ENCODE peak calls at places on chromosomes 11 and 22, in ten cellular contexts. I is brain microvascular endothelial cell, O is Peyer's patch, N is cardiac muscle cell, B is PC-9, D is IMR-90, Q is tibial artery, R is psoas muscle, K is right atrium auricular region, E is adrenal gland. S is an unnamed sample.

GRCh38 chr22:32545801-32546200 is 71.2 kb downstream of the FBXO7 start:
- DNase-seq in I (peak), O (no peak), N (peak), B (no peak), D (peak), Q (peak), R (no peak), K (peak), E (peak), S (peak)

GRCh38 chr11:19753451-19754041 is 40.9 kb downstream of the NAV2 start:
- DNase-seq in I (peak), O (no peak), N (no peak), B (peak), D (peak), Q (no peak), R (no peak), K (no peak), E (no peak), S (no peak)

GRCh38 chr11:44046202-44046601 is 1.6 kb upstream of the ACCSL start:
- DNase-seq in I (no peak), O (no peak), N (no peak), B (no peak), D (no peak), Q (no peak), R (no peak), K (no peak), E (no peak), S (no peak)

GRCh38 chr11:36271794-36272409 is 17.3 kb downstream of the COMMD9 start:
- DNase-seq in I (no peak), O (no peak), N (no peak), B (no peak), D (no peak), Q (no peak), R (no peak), K (no peak), E (no peak), S (no peak)

GRCh38 chr11:120183701-120184141 is 27.1 kb upstream of the OAF start:
- DNase-seq in I (no peak), O (no peak), N (no peak), B (no peak), D (no peak), Q (peak), R (peak), K (peak), E (no peak), S (peak)

GRCh38 chr22:19518568-19519030 is 5.6 kb downstream of the CLDN5 start:
- DNase-seq in I (no peak), O (peak), N (no peak), B (no peak), D (no peak), Q (peak), R (no peak), K (no peak), E (no peak), S (no peak)

GRCh38 chr22:45997077-45997774 is 20.3 kb upstream of the WNT7B start:
- DNase-seq in I (peak), O (peak), N (peak), B (peak), D (peak), Q (peak), R (peak), K (peak), E (peak), S (peak)

GRCh38 chr22:39915295-39915726 is 14.4 kb downstream of the GRAP2 start:
- DNase-seq in I (no peak), O (no peak), N (no peak), B (no peak), D (no peak), Q (no peak), R (no peak), K (no peak), E (no peak), S (no peak)

GRCh38 chr11:128437137-128437536 is 150.2 kb downstream of the ETS1 start:
- DNase-seq in I (peak), O (no peak), N (peak), B (no peak), D (peak), Q (no peak), R (no peak), K (no peak), E (peak), S (no peak)

GRCh38 chr11:12800032-12800671 is 125.9 kb downstream of the TEAD1 start:
- DNase-seq in I (peak), O (no peak), N (peak), B (peak), D (peak), Q (no peak), R (no peak), K (no peak), E (peak), S (peak)

GRCh38 chr22:25774575-25775026 is 32.6 kb downstream of the MYO18B start:
- DNase-seq in I (no peak), O (no peak), N (no peak), B (no peak), D (no peak), Q (no peak), R (peak), K (no peak), E (no peak), S (no peak)

GRCh38 chr11:34299284-34299961 is 58.4 kb downstream of the ABTB2 start:
- DNase-seq in I (no peak), O (no peak), N (no peak), B (no peak), D (no peak), Q (no peak), R (no peak), K (no peak), E (no peak), S (no peak)

GRCh38 chr11:115476463-115477286 is 27.5 kb downstream of the CADM1 start:
- DNase-seq in I (no peak), O (no peak), N (no peak), B (no peak), D (no peak), Q (no peak), R (no peak), K (no peak), E (no peak), S (no peak)

GRCh38 chr11:94129505-94130335 is 1.1 kb downstream of the PANX1 start:
- DNase-seq in I (no peak), O (peak), N (peak), B (no peak), D (peak), Q (no peak), R (no peak), K (no peak), E (no peak), S (peak)

GRCh38 chr11:92845390-92846185 is 123.9 kb upstream of the MTNR1B start:
- DNase-seq in I (no peak), O (no peak), N (no peak), B (no peak), D (no peak), Q (no peak), R (no peak), K (no peak), E (no peak), S (no peak)

GRCh38 chr22:42688241-42688913 is 32.3 kb downstream of the A4GALT start:
- DNase-seq in I (peak), O (peak), N (peak), B (peak), D (peak), Q (peak), R (peak), K (peak), E (peak), S (no peak)

GRCh38 chr11:45252134-45252856 is 33.8 kb downstream of the SYT13 start:
- DNase-seq in I (peak), O (peak), N (peak), B (peak), D (peak), Q (no peak), R (peak), K (no peak), E (peak), S (peak)

GRCh38 chr22:41242396-41243117 is 1.8 kb upstream of the CHADL start:
- DNase-seq in I (no peak), O (no peak), N (no peak), B (no peak), D (no peak), Q (no peak), R (no peak), K (no peak), E (no peak), S (no peak)

GRCh38 chr11:17529814-17530162 is 14.4 kb downstream of the USH1C start:
- DNase-seq in I (no peak), O (no peak), N (no peak), B (no peak), D (no peak), Q (no peak), R (no peak), K (peak), E (no peak), S (no peak)

GRCh38 chr11:93895106-93895862 is 44.9 kb upstream of the VSTM5 start:
- DNase-seq in I (peak), O (no peak), N (peak), B (peak), D (peak), Q (no peak), R (no peak), K (no peak), E (peak), S (peak)

GRCh38 chr11:8033312-8033715 is 46.2 kb downstream of the EIF3F start:
- DNase-seq in I (peak), O (peak), N (peak), B (peak), D (peak), Q (peak), R (peak), K (peak), E (peak), S (peak)

GRCh38 chr11:79412761-79413160 is 28.1 kb downstream of the TENM4 start:
- DNase-seq in I (no peak), O (no peak), N (no peak), B (no peak), D (peak), Q (no peak), R (no peak), K (no peak), E (no peak), S (no peak)

GRCh38 chr11:119130662-119131061 is 9.3 kb downstream of the HINFP start:
- DNase-seq in I (no peak), O (no peak), N (peak), B (no peak), D (peak), Q (no peak), R (no peak), K (no peak), E (no peak), S (no peak)

GRCh38 chr22:37662039-37662438 is 3.5 kb downstream of the PDXP start:
- DNase-seq in I (no peak), O (no peak), N (no peak), B (no peak), D (no peak), Q (no peak), R (no peak), K (no peak), E (no peak), S (no peak)

GRCh38 chr22:21015051-21016006 is at the start of gene P2RX6:
- DNase-seq in I (peak), O (no peak), N (no peak), B (peak), D (peak), Q (no peak), R (peak), K (no peak), E (no peak), S (peak)
- H3K27ac ChIP-seq in I (peak), O (peak), N (peak), B (no peak), D (peak), Q (peak), R (peak), K (peak), E (peak), S (peak)

GRCh38 chr11:108220721-108221346 is 1.6 kb downstream of the NPAT start:
- DNase-seq in I (no peak), O (no peak), N (peak), B (no peak), D (no peak), Q (no peak), R (no peak), K (no peak), E (no peak), S (no peak)

GRCh38 chr11:108218912-108219783 is 3.3 kb downstream of the NPAT start:
- DNase-seq in I (no peak), O (no peak), N (no peak), B (no peak), D (no peak), Q (no peak), R (no peak), K (no peak), E (no peak), S (no peak)

GRCh38 chr11:108218455-108218854 is 4.0 kb downstream of the NPAT start:
- DNase-seq in I (peak), O (no peak), N (no peak), B (no peak), D (peak), Q (no peak), R (no peak), K (no peak), E (no peak), S (no peak)

GRCh38 chr11:108213784-108214183 is 8.7 kb downstream of the NPAT start:
- DNase-seq in I (no peak), O (no peak), N (no peak), B (no peak), D (no peak), Q (no peak), R (no peak), K (no peak), E (no peak), S (no peak)

DNA sequence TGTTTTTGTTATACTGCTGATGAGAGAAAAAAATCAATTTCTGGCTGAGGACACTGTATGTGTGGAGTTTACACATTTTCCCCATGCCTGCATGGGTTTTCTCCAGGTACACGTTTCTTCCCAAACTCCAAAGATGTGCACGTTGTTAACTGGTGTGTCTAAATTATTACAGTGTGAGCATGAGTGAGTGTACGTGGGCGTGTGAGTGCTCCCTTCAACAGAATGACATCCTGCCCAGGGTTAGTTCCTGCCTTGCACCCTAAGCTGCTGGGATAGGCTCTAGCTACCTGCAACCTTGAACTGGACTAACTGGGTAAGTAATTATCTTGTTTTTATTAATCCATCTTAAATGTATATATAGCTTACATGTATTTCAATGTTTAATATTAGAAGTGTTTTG is 5.5 kb downstream of the NPAT start:
- DNase-seq in I (no peak), O (no peak), N (no peak), B (no peak), D (no peak), Q (no peak), R (no peak), K (no peak), E (no peak), S (no peak)
- H3K4me3 ChIP-seq in I (no peak), O (no peak), N (no peak), B (no peak), D (no peak), Q (no peak), R (no peak), K (no peak), E (no peak), S (no peak)

GRCh38 chr11:110362916-110363574 is 66.6 kb upstream of the RDX start:
- DNase-seq in I (peak), O (no peak), N (peak), B (peak), D (no peak), Q (no peak), R (no peak), K (no peak), E (no peak), S (peak)
- H3K27ac ChIP-seq in I (no peak), O (no peak), N (peak), B (peak), D (no peak), Q (no peak), R (no peak), K (peak), E (peak), S (peak)

DNA sequence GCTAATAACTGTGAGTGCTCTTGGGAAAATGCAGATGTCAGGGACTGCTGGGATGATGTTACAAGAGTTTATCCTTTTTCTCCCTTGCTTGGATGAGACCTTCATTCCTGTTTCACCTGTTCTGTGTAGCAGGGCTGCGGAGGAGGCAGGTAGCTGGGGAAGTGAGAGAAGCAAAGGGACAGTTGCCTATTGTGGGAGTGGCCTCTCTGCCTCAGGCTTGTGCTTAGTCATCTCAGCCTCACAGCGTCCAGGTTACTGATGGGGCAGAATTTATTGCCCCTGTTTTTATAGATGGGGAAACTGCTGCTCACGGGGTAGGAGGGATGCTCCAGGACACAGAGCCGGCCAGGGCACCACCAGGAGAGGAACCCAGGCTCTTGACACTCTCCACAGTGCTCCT is 1.7 kb downstream of the STX3 start:
- DNase-seq in I (peak), O (peak), N (no peak), B (peak), D (peak), Q (peak), R (no peak), K (no peak), E (peak), S (no peak)
- H3K4me3 ChIP-seq in I (peak), O (peak), N (no peak), B (peak), D (no peak), Q (peak), R (peak), K (no peak), E (peak), S (no peak)

GRCh38 chr22:44108076-44108475 is 72.6 kb upstream of the PARVG start:
- DNase-seq in I (no peak), O (no peak), N (no peak), B (no peak), D (no peak), Q (no peak), R (no peak), K (no peak), E (no peak), S (no peak)
- H3K27ac ChIP-seq in I (no peak), O (no peak), N (peak), B (no peak), D (no peak), Q (no peak), R (no peak), K (no peak), E (no peak), S (no peak)

GRCh38 chr11:103794262-103794661 is 242.2 kb upstream of the DDI1 start:
- DNase-seq in I (peak), O (no peak), N (peak), B (no peak), D (no peak), Q (no peak), R (no peak), K (no peak), E (no peak), S (no peak)

GRCh38 chr11:103798029-103798428 is 238.4 kb upstream of the DDI1 start:
- DNase-seq in I (peak), O (no peak), N (peak), B (no peak), D (peak), Q (no peak), R (no peak), K (no peak), E (no peak), S (no peak)

GRCh38 chr11:103800406-103801114 is 235.9 kb upstream of the DDI1 start:
- DNase-seq in I (no peak), O (no peak), N (peak), B (no peak), D (no peak), Q (no peak), R (no peak), K (no peak), E (no peak), S (no peak)

GRCh38 chr11:103803062-103803461 is 233.4 kb upstream of the DDI1 start:
- DNase-seq in I (peak), O (no peak), N (peak), B (no peak), D (peak), Q (no peak), R (no peak), K (no peak), E (no peak), S (no peak)

DNA sequence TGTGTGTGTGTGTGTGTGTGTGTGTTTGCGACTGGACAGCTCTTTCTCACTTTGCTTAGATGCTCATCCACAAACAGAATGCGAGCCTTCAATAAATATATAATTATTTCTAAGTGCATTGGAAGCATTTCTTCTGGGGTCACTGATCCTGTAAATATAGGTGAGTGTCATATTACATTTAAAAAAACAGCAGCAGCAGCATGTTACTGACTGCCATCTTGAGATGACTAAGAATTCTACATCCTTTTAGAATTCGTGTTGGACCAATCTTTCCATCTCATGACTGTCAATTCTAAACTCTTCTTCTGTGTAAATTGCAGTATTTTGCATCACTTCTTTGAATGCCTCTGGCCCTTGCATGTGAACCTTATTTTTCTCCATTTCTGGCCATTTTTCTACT is 238.0 kb upstream of the DDI1 start:
- DNase-seq in I (no peak), O (no peak), N (no peak), B (no peak), D (peak), Q (no peak), R (no peak), K (no peak), E (no peak), S (no peak)
- H3K4me3 ChIP-seq in I (no peak), O (no peak), N (no peak), B (no peak), D (no peak), Q (no peak), R (no peak), K (no peak), E (no peak), S (no peak)